ENCODE peak calls at places on chromosomes 5 and 9, in eight cellular contexts. Y is neural progenitor cell, B is left ventricle myocardium inferior, X is OCI-LY7, N is fibroblast of lung, F is A549, R is heart right ventricle, P is breast epithelium. E is an unnamed sample.

GRCh38 chr9:127862075-127863011 is 7.9 kb upstream of the ENG start:
- DNase-seq in Y (no peak), B (peak; percentile 86), X (peak; percentile 74), N (no peak), F (no peak), R (peak; percentile 89), P (no peak), E (no peak)

GRCh38 chr5:60161340-60161934 is 267.9 kb upstream of the PDE4D start:
- DNase-seq in Y (peak; percentile 45), B (no peak), X (peak; percentile 16), N (peak; percentile 48), F (peak; percentile 13), R (no peak), P (no peak), E (peak; percentile 77)

GRCh38 chr5:136427421-136427820 is 62.1 kb upstream of the TRPC7 start:
- DNase-seq in Y (no peak), B (no peak), X (no peak), N (no peak), F (no peak), R (no peak), P (no peak), E (no peak)

GRCh38 chr5:142235050-142235797 is 89.6 kb downstream of the SPRY4 start:
- DNase-seq in Y (peak; percentile 93), B (no peak), X (no peak), N (no peak), F (no peak), R (no peak), P (no peak), E (no peak)

GRCh38 chr5:156237361-156237760 is 89.6 kb upstream of the SGCD start:
- DNase-seq in Y (no peak), B (no peak), X (no peak), N (no peak), F (no peak), R (no peak), P (no peak), E (no peak)

GRCh38 chr5:98416541-98416940 is 356.9 kb upstream of the RGMB start:
- DNase-seq in Y (no peak), B (no peak), X (no peak), N (peak; percentile 54), F (no peak), R (no peak), P (no peak), E (peak; percentile 34)

GRCh38 chr9:123267481-123268239 is 726 bp downstream of the STRBP start:
- DNase-seq in Y (peak; percentile 49), B (no peak), X (peak; percentile 24), N (no peak), F (no peak), R (peak; percentile 27), P (no peak), E (no peak)

GRCh38 chr5:132299901-132300300 is 5.7 kb downstream of the SLC22A4 start:
- DNase-seq in Y (no peak), B (no peak), X (no peak), N (no peak), F (no peak), R (no peak), P (no peak), E (no peak)

GRCh38 chr5:8500426-8500825 is 631.5 kb downstream of the MTRR start:
- DNase-seq in Y (no peak), B (no peak), X (no peak), N (no peak), F (no peak), R (no peak), P (no peak), E (no peak)

GRCh38 chr5:42454216-42454995 is 31.2 kb downstream of the GHR start:
- DNase-seq in Y (no peak), B (no peak), X (no peak), N (no peak), F (no peak), R (peak; percentile 16), P (no peak), E (no peak)

GRCh38 chr5:80411589-80412219 is 3.8 kb downstream of the ZFYVE16 start:
- DNase-seq in Y (no peak), B (no peak), X (no peak), N (no peak), F (no peak), R (no peak), P (no peak), E (no peak)

GRCh38 chr5:93831449-93831848 is 90.0 kb upstream of the POU5F2 start:
- DNase-seq in Y (no peak), B (no peak), X (no peak), N (peak; percentile 84), F (peak; percentile 20), R (no peak), P (no peak), E (peak; percentile 82)

GRCh38 chr9:99079542-99079941 is 25.4 kb upstream of the TGFBR1 start:
- DNase-seq in Y (no peak), B (no peak), X (no peak), N (no peak), F (no peak), R (no peak), P (no peak), E (no peak)

GRCh38 chr9:20197976-20198685 is 409.3 kb upstream of the SLC24A2 start:
- DNase-seq in Y (peak; percentile 49), B (no peak), X (peak; percentile 55), N (peak; percentile 10), F (no peak), R (no peak), P (no peak), E (no peak)

GRCh38 chr9:131720330-131720729 is 19.5 kb downstream of the RAPGEF1 start:
- DNase-seq in Y (no peak), B (no peak), X (no peak), N (no peak), F (no peak), R (no peak), P (no peak), E (no peak)

GRCh38 chr9:131724678-131725077 is 15.2 kb downstream of the RAPGEF1 start:
- DNase-seq in Y (no peak), B (no peak), X (peak; percentile 92), N (no peak), F (no peak), R (no peak), P (no peak), E (no peak)

GRCh38 chr9:131721096-131721495 is 18.8 kb downstream of the RAPGEF1 start:
- DNase-seq in Y (no peak), B (no peak), X (no peak), N (no peak), F (no peak), R (no peak), P (no peak), E (no peak)

GRCh38 chr9:131723632-131724031 is 16.2 kb downstream of the RAPGEF1 start:
- DNase-seq in Y (no peak), B (no peak), X (no peak), N (no peak), F (no peak), R (no peak), P (no peak), E (no peak)

DNA sequence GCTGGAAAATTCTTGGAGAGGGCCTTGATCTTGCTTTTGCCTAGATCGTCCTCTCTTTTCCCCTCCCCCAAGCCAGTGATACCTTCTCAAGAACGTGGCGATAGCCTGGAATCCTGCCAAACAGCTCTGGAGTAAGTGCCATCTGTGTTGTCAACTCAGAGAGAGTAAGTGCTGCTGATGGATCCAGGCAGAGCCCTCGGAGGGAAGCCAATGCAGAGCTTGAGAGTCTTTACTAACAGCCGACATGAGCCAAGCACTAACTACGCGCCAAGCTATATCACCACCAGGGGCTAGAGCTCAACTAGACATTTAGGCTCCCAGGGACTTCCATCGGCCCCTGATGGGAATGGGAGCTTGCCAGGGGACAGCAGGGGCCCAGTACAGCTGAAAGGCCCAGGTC is 17.6 kb downstream of the RAPGEF1 start:
- DNase-seq in Y (no peak), B (peak; percentile 69), X (no peak), N (peak; percentile 62), F (no peak), R (peak; percentile 58), P (no peak), E (no peak)
- H3K4me1 ChIP-seq in Y (no peaks in the 10 kb centered on the region), B (peaks cover 99% of the 10 kb centered on the region), X (peaks cover 85% of the 10 kb centered on the region), N (peaks cover 3% of the 10 kb centered on the region), F (peaks cover 4% of the 10 kb centered on the region), R (peaks cover 83% of the 10 kb centered on the region), P (no peaks in the 10 kb centered on the region), E (peaks cover 27% of the 10 kb centered on the region)

GRCh38 chr9:89379508-89380115 is 61.3 kb downstream of the SECISBP2 start:
- DNase-seq in Y (no peak), B (no peak), X (no peak), N (no peak), F (no peak), R (no peak), P (no peak), E (no peak)
- H3K4me3 ChIP-seq in Y (no peak overlapping the region), B (no peak overlapping the region), X (no peak overlapping the region), N (no peak overlapping the region), F (no peak overlapping the region), R (no peak overlapping the region), P (no peak overlapping the region), E (no peak overlapping the region)

DNA sequence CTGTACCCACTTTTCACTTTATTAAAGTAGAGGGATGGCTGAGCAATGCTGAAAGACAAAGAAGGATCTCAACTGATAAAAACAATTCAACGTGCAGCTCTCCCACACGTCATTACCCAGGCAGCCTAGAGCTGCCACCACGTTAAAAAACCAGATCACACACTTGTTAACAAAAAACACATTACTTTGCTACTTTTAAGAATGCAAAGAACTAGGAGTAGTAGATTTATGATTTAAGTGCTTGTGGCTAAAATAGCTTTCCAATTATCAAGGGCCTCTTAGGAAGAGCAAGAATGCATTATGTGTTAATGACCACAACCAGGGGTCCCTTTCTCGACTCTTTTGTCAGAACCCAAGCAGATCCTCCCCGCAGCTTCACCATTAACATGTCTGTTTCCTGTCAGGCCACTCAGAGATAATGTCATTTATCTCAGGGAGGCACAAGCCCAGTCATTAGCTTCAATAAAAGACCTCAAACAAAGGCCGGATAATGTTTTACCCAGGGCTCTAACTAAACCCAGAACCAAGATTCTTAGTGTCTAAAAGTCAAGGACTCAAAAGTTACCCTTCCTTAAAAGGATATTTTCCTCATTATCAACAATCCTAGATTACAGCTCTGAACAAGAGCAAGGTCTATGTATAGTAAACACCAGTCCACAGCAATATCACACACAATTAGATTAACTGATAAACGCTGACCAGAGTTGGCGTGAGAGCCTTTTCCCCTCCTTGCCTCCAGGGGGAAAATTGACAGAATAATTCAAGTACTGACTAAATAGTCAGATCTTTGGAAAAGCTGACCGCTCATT is 7.5 kb downstream of the ZNF608 start:
- DNase-seq in Y (peak; percentile 92), B (no peak), X (peak; percentile 43), N (no peak), F (no peak), R (no peak), P (no peak), E (no peak)
- H3K4me1 ChIP-seq in Y (peaks cover 76% of the 10 kb centered on the region), B (peaks cover 87% of the 10 kb centered on the region), X (peaks cover 79% of the 10 kb centered on the region), N (peaks cover 9% of the 10 kb centered on the region), F (peaks cover 28% of the 10 kb centered on the region), R (peaks cover 83% of the 10 kb centered on the region), P (peaks cover 27% of the 10 kb centered on the region), E (peaks cover 60% of the 10 kb centered on the region)

DNA sequence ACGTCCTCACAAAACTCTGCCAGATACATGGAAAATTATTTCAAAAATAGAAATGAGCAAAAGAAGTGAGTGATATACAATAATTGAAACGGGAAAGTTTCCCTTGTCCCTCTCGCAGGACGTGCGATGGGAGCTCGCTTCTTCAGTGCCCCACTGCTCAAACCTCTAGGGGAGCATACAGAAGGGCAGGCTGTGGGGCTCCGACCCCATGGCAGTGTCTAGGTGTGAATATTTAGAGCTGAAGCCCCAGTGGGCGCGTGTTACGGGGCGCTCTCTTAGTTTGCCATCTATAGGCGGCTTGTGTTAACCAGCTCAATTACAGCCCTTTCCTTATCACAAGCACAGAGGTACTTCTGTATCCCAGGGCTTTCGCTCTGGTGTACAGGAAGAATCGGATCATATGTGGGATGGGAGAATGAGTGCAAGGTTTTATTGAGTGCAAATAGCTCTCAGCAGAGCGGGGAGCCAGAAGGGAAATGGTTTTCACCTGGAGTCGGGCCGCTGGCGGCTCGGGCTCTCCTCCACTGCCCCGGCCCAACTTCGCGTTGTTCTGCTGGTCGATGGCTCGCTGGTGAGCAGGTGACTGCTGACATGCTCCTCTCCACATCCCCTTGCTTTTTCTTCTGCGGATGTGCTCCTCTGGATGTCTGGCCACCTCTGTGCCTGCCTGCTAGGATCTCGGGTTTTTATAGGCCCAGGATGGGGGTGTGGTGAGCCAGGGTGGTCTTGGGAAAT is 334.0 kb upstream of the PTPRD start:
- DNase-seq in Y (no peak), B (no peak), X (no peak), N (no peak), F (no peak), R (no peak), P (no peak), E (no peak)
- H3K4me3 ChIP-seq in Y (no peak overlapping the region), B (no peak overlapping the region), X (no peak overlapping the region), N (no peak overlapping the region), F (no peak overlapping the region), R (no peak overlapping the region), P (no peak overlapping the region), E (no peak overlapping the region)